ENCODE peak calls at places on chromosomes 12 and 14, in eight cellular contexts. One of them, this sample, is unnamed.

GRCh38 chr12:127388985-127389384 is 878.0 kb upstream of the TMEM132C start:
- DNase-seq in retina: no peak
- DNase-seq in memory B cell: no peak
- DNase-seq in glutamatergic neuron: no peak
- DNase-seq in NCI-H1417: no peak
- DNase-seq in mucosa of descending colon: no peak
- DNase-seq in GM12865: no peak
- DNase-seq in stimulated activated CD8-positive, alpha-beta memory T cell treated with anti-CD3 and anti-CD28 coated beads, Interleukin-12 subunit alpha, Interleukin-12 subunit beta, amount 100 ng/mL, for 1 hour: no peak
- DNase-seq in this sample: no peak

GRCh38 chr12:123905319-123905925 is 67.2 kb downstream of the CCDC92 start:
- DNase-seq in retina: peak; percentile 39
- DNase-seq in memory B cell: peak; percentile 54
- DNase-seq in glutamatergic neuron: peak; percentile 53
- DNase-seq in NCI-H1417: peak; percentile 20
- DNase-seq in mucosa of descending colon: no peak
- DNase-seq in GM12865: peak; percentile 66
- DNase-seq in stimulated activated CD8-positive, alpha-beta memory T cell treated with anti-CD3 and anti-CD28 coated beads, Interleukin-12 subunit alpha, Interleukin-12 subunit beta, amount 100 ng/mL, for 1 hour: peak; percentile 61
- DNase-seq in this sample: peak; percentile 67

GRCh38 chr12:128693115-128693514 is 130.6 kb downstream of the SLC15A4 start:
- DNase-seq in retina: no peak
- DNase-seq in memory B cell: no peak
- DNase-seq in glutamatergic neuron: no peak
- DNase-seq in NCI-H1417: no peak
- DNase-seq in mucosa of descending colon: no peak
- DNase-seq in GM12865: peak; percentile 43
- DNase-seq in stimulated activated CD8-positive, alpha-beta memory T cell treated with anti-CD3 and anti-CD28 coated beads, Interleukin-12 subunit alpha, Interleukin-12 subunit beta, amount 100 ng/mL, for 1 hour: no peak
- DNase-seq in this sample: no peak

GRCh38 chr12:47237751-47238211 is 158.0 kb upstream of the AMIGO2 start:
- DNase-seq in retina: no peak
- DNase-seq in memory B cell: no peak
- DNase-seq in glutamatergic neuron: no peak
- DNase-seq in NCI-H1417: no peak
- DNase-seq in mucosa of descending colon: no peak
- DNase-seq in GM12865: no peak
- DNase-seq in stimulated activated CD8-positive, alpha-beta memory T cell treated with anti-CD3 and anti-CD28 coated beads, Interleukin-12 subunit alpha, Interleukin-12 subunit beta, amount 100 ng/mL, for 1 hour: no peak
- DNase-seq in this sample: no peak

GRCh38 chr12:110577717-110578521 is 5.2 kb downstream of the PPTC7 start:
- DNase-seq in retina: no peak
- DNase-seq in memory B cell: no peak
- DNase-seq in glutamatergic neuron: no peak
- DNase-seq in NCI-H1417: no peak
- DNase-seq in mucosa of descending colon: no peak
- DNase-seq in GM12865: peak; percentile 81
- DNase-seq in stimulated activated CD8-positive, alpha-beta memory T cell treated with anti-CD3 and anti-CD28 coated beads, Interleukin-12 subunit alpha, Interleukin-12 subunit beta, amount 100 ng/mL, for 1 hour: no peak
- DNase-seq in this sample: no peak

GRCh38 chr14:72893636-72894322 is at the start of gene DPF3:
- DNase-seq in retina: peak; percentile 97
- DNase-seq in memory B cell: peak; percentile 83
- DNase-seq in glutamatergic neuron: peak; percentile 98
- DNase-seq in NCI-H1417: peak; percentile 94
- DNase-seq in mucosa of descending colon: peak; percentile 97
- DNase-seq in GM12865: peak; percentile 98
- DNase-seq in stimulated activated CD8-positive, alpha-beta memory T cell treated with anti-CD3 and anti-CD28 coated beads, Interleukin-12 subunit alpha, Interleukin-12 subunit beta, amount 100 ng/mL, for 1 hour: peak; percentile 89
- DNase-seq in this sample: peak; percentile 97

GRCh38 chr12:53232641-53233538 is 881 bp upstream of the RARG start:
- DNase-seq in retina: peak; percentile 50
- DNase-seq in memory B cell: no peak
- DNase-seq in glutamatergic neuron: peak; percentile 46
- DNase-seq in NCI-H1417: peak; percentile 33
- DNase-seq in mucosa of descending colon: peak; percentile 84
- DNase-seq in GM12865: no peak
- DNase-seq in stimulated activated CD8-positive, alpha-beta memory T cell treated with anti-CD3 and anti-CD28 coated beads, Interleukin-12 subunit alpha, Interleukin-12 subunit beta, amount 100 ng/mL, for 1 hour: no peak
- DNase-seq in this sample: peak; percentile 84

GRCh38 chr12:96015672-96016071 is 19.5 kb upstream of the HAL start:
- DNase-seq in retina: no peak
- DNase-seq in memory B cell: no peak
- DNase-seq in glutamatergic neuron: peak; percentile 47
- DNase-seq in NCI-H1417: no peak
- DNase-seq in mucosa of descending colon: no peak
- DNase-seq in GM12865: no peak
- DNase-seq in stimulated activated CD8-positive, alpha-beta memory T cell treated with anti-CD3 and anti-CD28 coated beads, Interleukin-12 subunit alpha, Interleukin-12 subunit beta, amount 100 ng/mL, for 1 hour: no peak
- DNase-seq in this sample: peak; percentile 44

GRCh38 chr12:23204933-23205778 is 580.2 kb downstream of the ETNK1 start:
- DNase-seq in retina: peak; percentile 51
- DNase-seq in memory B cell: no peak
- DNase-seq in glutamatergic neuron: no peak
- DNase-seq in NCI-H1417: peak; percentile 15
- DNase-seq in mucosa of descending colon: no peak
- DNase-seq in GM12865: peak; percentile 74
- DNase-seq in stimulated activated CD8-positive, alpha-beta memory T cell treated with anti-CD3 and anti-CD28 coated beads, Interleukin-12 subunit alpha, Interleukin-12 subunit beta, amount 100 ng/mL, for 1 hour: no peak
- DNase-seq in this sample: no peak

GRCh38 chr14:55329999-55330710 is 58.9 kb downstream of the FBXO34 start:
- DNase-seq in retina: no peak
- DNase-seq in memory B cell: no peak
- DNase-seq in glutamatergic neuron: no peak
- DNase-seq in NCI-H1417: no peak
- DNase-seq in mucosa of descending colon: no peak
- DNase-seq in GM12865: no peak
- DNase-seq in stimulated activated CD8-positive, alpha-beta memory T cell treated with anti-CD3 and anti-CD28 coated beads, Interleukin-12 subunit alpha, Interleukin-12 subunit beta, amount 100 ng/mL, for 1 hour: no peak
- DNase-seq in this sample: no peak

GRCh38 chr14:35044939-35045797 is 904 bp upstream of the FAM177A1 start:
- DNase-seq in retina: no peak
- DNase-seq in memory B cell: no peak
- DNase-seq in glutamatergic neuron: no peak
- DNase-seq in NCI-H1417: no peak
- DNase-seq in mucosa of descending colon: no peak
- DNase-seq in GM12865: no peak
- DNase-seq in stimulated activated CD8-positive, alpha-beta memory T cell treated with anti-CD3 and anti-CD28 coated beads, Interleukin-12 subunit alpha, Interleukin-12 subunit beta, amount 100 ng/mL, for 1 hour: no peak
- DNase-seq in this sample: no peak

GRCh38 chr12:69240625-69240984 is 1.2 kb downstream of the CPSF6 start:
- DNase-seq in retina: no peak
- DNase-seq in memory B cell: no peak
- DNase-seq in glutamatergic neuron: no peak
- DNase-seq in NCI-H1417: no peak
- DNase-seq in mucosa of descending colon: no peak
- DNase-seq in GM12865: peak; percentile 62
- DNase-seq in stimulated activated CD8-positive, alpha-beta memory T cell treated with anti-CD3 and anti-CD28 coated beads, Interleukin-12 subunit alpha, Interleukin-12 subunit beta, amount 100 ng/mL, for 1 hour: no peak
- DNase-seq in this sample: no peak

GRCh38 chr12:75483411-75483810 is 2.9 kb downstream of the GLIPR1 start:
- DNase-seq in retina: no peak
- DNase-seq in memory B cell: no peak
- DNase-seq in glutamatergic neuron: no peak
- DNase-seq in NCI-H1417: no peak
- DNase-seq in mucosa of descending colon: no peak
- DNase-seq in GM12865: no peak
- DNase-seq in stimulated activated CD8-positive, alpha-beta memory T cell treated with anti-CD3 and anti-CD28 coated beads, Interleukin-12 subunit alpha, Interleukin-12 subunit beta, amount 100 ng/mL, for 1 hour: no peak
- DNase-seq in this sample: no peak

GRCh38 chr14:53226553-53226952 is 73.4 kb upstream of the DDHD1 start:
- DNase-seq in retina: no peak
- DNase-seq in memory B cell: no peak
- DNase-seq in glutamatergic neuron: no peak
- DNase-seq in NCI-H1417: no peak
- DNase-seq in mucosa of descending colon: no peak
- DNase-seq in GM12865: peak; percentile 33
- DNase-seq in stimulated activated CD8-positive, alpha-beta memory T cell treated with anti-CD3 and anti-CD28 coated beads, Interleukin-12 subunit alpha, Interleukin-12 subunit beta, amount 100 ng/mL, for 1 hour: no peak
- DNase-seq in this sample: no peak

GRCh38 chr12:39867631-39868030 is 238.2 kb downstream of the SLC2A13 start:
- DNase-seq in retina: no peak
- DNase-seq in memory B cell: no peak
- DNase-seq in glutamatergic neuron: no peak
- DNase-seq in NCI-H1417: no peak
- DNase-seq in mucosa of descending colon: no peak
- DNase-seq in GM12865: no peak
- DNase-seq in stimulated activated CD8-positive, alpha-beta memory T cell treated with anti-CD3 and anti-CD28 coated beads, Interleukin-12 subunit alpha, Interleukin-12 subunit beta, amount 100 ng/mL, for 1 hour: no peak
- DNase-seq in this sample: no peak

GRCh38 chr12:81530352-81530751 is 228.8 kb downstream of the PPFIA2 start:
- DNase-seq in retina: no peak
- DNase-seq in memory B cell: no peak
- DNase-seq in glutamatergic neuron: no peak
- DNase-seq in NCI-H1417: no peak
- DNase-seq in mucosa of descending colon: no peak
- DNase-seq in GM12865: no peak
- DNase-seq in stimulated activated CD8-positive, alpha-beta memory T cell treated with anti-CD3 and anti-CD28 coated beads, Interleukin-12 subunit alpha, Interleukin-12 subunit beta, amount 100 ng/mL, for 1 hour: no peak
- DNase-seq in this sample: no peak

GRCh38 chr14:22520235-22520634 is 68.8 kb downstream of the DAD1 start:
- DNase-seq in retina: no peak
- DNase-seq in memory B cell: no peak
- DNase-seq in glutamatergic neuron: no peak
- DNase-seq in NCI-H1417: no peak
- DNase-seq in mucosa of descending colon: no peak
- DNase-seq in GM12865: no peak
- DNase-seq in stimulated activated CD8-positive, alpha-beta memory T cell treated with anti-CD3 and anti-CD28 coated beads, Interleukin-12 subunit alpha, Interleukin-12 subunit beta, amount 100 ng/mL, for 1 hour: no peak
- DNase-seq in this sample: no peak

GRCh38 chr12:118512669-118513068 is 136.3 kb downstream of the SUDS3 start:
- DNase-seq in retina: no peak
- DNase-seq in memory B cell: no peak
- DNase-seq in glutamatergic neuron: no peak
- DNase-seq in NCI-H1417: no peak
- DNase-seq in mucosa of descending colon: no peak
- DNase-seq in GM12865: no peak
- DNase-seq in stimulated activated CD8-positive, alpha-beta memory T cell treated with anti-CD3 and anti-CD28 coated beads, Interleukin-12 subunit alpha, Interleukin-12 subunit beta, amount 100 ng/mL, for 1 hour: no peak
- DNase-seq in this sample: no peak

GRCh38 chr14:38442208-38442607 is 186.3 kb upstream of the CLEC14A start:
- DNase-seq in retina: no peak
- DNase-seq in memory B cell: no peak
- DNase-seq in glutamatergic neuron: no peak
- DNase-seq in NCI-H1417: no peak
- DNase-seq in mucosa of descending colon: no peak
- DNase-seq in GM12865: no peak
- DNase-seq in stimulated activated CD8-positive, alpha-beta memory T cell treated with anti-CD3 and anti-CD28 coated beads, Interleukin-12 subunit alpha, Interleukin-12 subunit beta, amount 100 ng/mL, for 1 hour: no peak
- DNase-seq in this sample: no peak

GRCh38 chr14:24053548-24054323 is 1.9 kb downstream of the CARMIL3 start:
- DNase-seq in retina: no peak
- DNase-seq in memory B cell: no peak
- DNase-seq in glutamatergic neuron: no peak
- DNase-seq in NCI-H1417: no peak
- DNase-seq in mucosa of descending colon: no peak
- DNase-seq in GM12865: no peak
- DNase-seq in stimulated activated CD8-positive, alpha-beta memory T cell treated with anti-CD3 and anti-CD28 coated beads, Interleukin-12 subunit alpha, Interleukin-12 subunit beta, amount 100 ng/mL, for 1 hour: no peak
- DNase-seq in this sample: no peak

GRCh38 chr12:112750971-112751370 is 40.6 kb upstream of the RPH3A start:
- DNase-seq in retina: no peak
- DNase-seq in memory B cell: no peak
- DNase-seq in glutamatergic neuron: no peak
- DNase-seq in NCI-H1417: no peak
- DNase-seq in mucosa of descending colon: no peak
- DNase-seq in GM12865: no peak
- DNase-seq in stimulated activated CD8-positive, alpha-beta memory T cell treated with anti-CD3 and anti-CD28 coated beads, Interleukin-12 subunit alpha, Interleukin-12 subunit beta, amount 100 ng/mL, for 1 hour: no peak
- DNase-seq in this sample: no peak

GRCh38 chr12:50353869-50354593 is 42.4 kb downstream of the FAM186A start:
- DNase-seq in retina: no peak
- DNase-seq in memory B cell: no peak
- DNase-seq in glutamatergic neuron: no peak
- DNase-seq in NCI-H1417: no peak
- DNase-seq in mucosa of descending colon: no peak
- DNase-seq in GM12865: no peak
- DNase-seq in stimulated activated CD8-positive, alpha-beta memory T cell treated with anti-CD3 and anti-CD28 coated beads, Interleukin-12 subunit alpha, Interleukin-12 subunit beta, amount 100 ng/mL, for 1 hour: no peak
- DNase-seq in this sample: no peak

GRCh38 chr14:104899781-104900180 is 24.9 kb upstream of the PLD4 start:
- DNase-seq in retina: no peak
- DNase-seq in memory B cell: no peak
- DNase-seq in glutamatergic neuron: no peak
- DNase-seq in NCI-H1417: no peak
- DNase-seq in mucosa of descending colon: no peak
- DNase-seq in GM12865: no peak
- DNase-seq in stimulated activated CD8-positive, alpha-beta memory T cell treated with anti-CD3 and anti-CD28 coated beads, Interleukin-12 subunit alpha, Interleukin-12 subunit beta, amount 100 ng/mL, for 1 hour: no peak
- DNase-seq in this sample: no peak

GRCh38 chr14:20469890-20470858 is 968 bp downstream of the PNP start:
- DNase-seq in retina: no peak
- DNase-seq in memory B cell: peak; percentile 42
- DNase-seq in glutamatergic neuron: peak; percentile 15
- DNase-seq in NCI-H1417: peak; percentile 73
- DNase-seq in mucosa of descending colon: no peak
- DNase-seq in GM12865: peak; percentile 60
- DNase-seq in stimulated activated CD8-positive, alpha-beta memory T cell treated with anti-CD3 and anti-CD28 coated beads, Interleukin-12 subunit alpha, Interleukin-12 subunit beta, amount 100 ng/mL, for 1 hour: peak; percentile 33
- DNase-seq in this sample: peak; percentile 70

GRCh38 chr12:46384451-46385301 is 12.1 kb upstream of the SLC38A2 start:
- DNase-seq in retina: no peak
- DNase-seq in memory B cell: no peak
- DNase-seq in glutamatergic neuron: no peak
- DNase-seq in NCI-H1417: no peak
- DNase-seq in mucosa of descending colon: no peak
- DNase-seq in GM12865: no peak
- DNase-seq in stimulated activated CD8-positive, alpha-beta memory T cell treated with anti-CD3 and anti-CD28 coated beads, Interleukin-12 subunit alpha, Interleukin-12 subunit beta, amount 100 ng/mL, for 1 hour: no peak
- DNase-seq in this sample: no peak

GRCh38 chr14:68807987-68808386 is 15.1 kb upstream of the ZFP36L1 start:
- DNase-seq in retina: no peak
- DNase-seq in memory B cell: no peak
- DNase-seq in glutamatergic neuron: no peak
- DNase-seq in NCI-H1417: no peak
- DNase-seq in mucosa of descending colon: no peak
- DNase-seq in GM12865: no peak
- DNase-seq in stimulated activated CD8-positive, alpha-beta memory T cell treated with anti-CD3 and anti-CD28 coated beads, Interleukin-12 subunit alpha, Interleukin-12 subunit beta, amount 100 ng/mL, for 1 hour: no peak
- DNase-seq in this sample: no peak

GRCh38 chr12:99455350-99456037 is 192.1 kb upstream of the GARIN6 start:
- DNase-seq in retina: no peak
- DNase-seq in memory B cell: no peak
- DNase-seq in glutamatergic neuron: no peak
- DNase-seq in NCI-H1417: peak; percentile 34
- DNase-seq in mucosa of descending colon: no peak
- DNase-seq in GM12865: no peak
- DNase-seq in stimulated activated CD8-positive, alpha-beta memory T cell treated with anti-CD3 and anti-CD28 coated beads, Interleukin-12 subunit alpha, Interleukin-12 subunit beta, amount 100 ng/mL, for 1 hour: no peak
- DNase-seq in this sample: peak; percentile 60

GRCh38 chr14:104224516-104225281 is 86.3 kb downstream of the KIF26A start:
- DNase-seq in retina: no peak
- DNase-seq in memory B cell: no peak
- DNase-seq in glutamatergic neuron: peak; percentile 47
- DNase-seq in NCI-H1417: no peak
- DNase-seq in mucosa of descending colon: peak; percentile 65
- DNase-seq in GM12865: peak; percentile 10
- DNase-seq in stimulated activated CD8-positive, alpha-beta memory T cell treated with anti-CD3 and anti-CD28 coated beads, Interleukin-12 subunit alpha, Interleukin-12 subunit beta, amount 100 ng/mL, for 1 hour: peak; percentile 8
- DNase-seq in this sample: no peak

GRCh38 chr12:31482816-31483215 is 108.1 kb downstream of the DENND5B start:
- DNase-seq in retina: no peak
- DNase-seq in memory B cell: no peak
- DNase-seq in glutamatergic neuron: no peak
- DNase-seq in NCI-H1417: no peak
- DNase-seq in mucosa of descending colon: no peak
- DNase-seq in GM12865: no peak
- DNase-seq in stimulated activated CD8-positive, alpha-beta memory T cell treated with anti-CD3 and anti-CD28 coated beads, Interleukin-12 subunit alpha, Interleukin-12 subunit beta, amount 100 ng/mL, for 1 hour: no peak
- DNase-seq in this sample: no peak

GRCh38 chr12:95237315-95237714 is 19.7 kb downstream of the VEZT start:
- DNase-seq in retina: no peak
- DNase-seq in memory B cell: no peak
- DNase-seq in glutamatergic neuron: no peak
- DNase-seq in NCI-H1417: no peak
- DNase-seq in mucosa of descending colon: no peak
- DNase-seq in GM12865: no peak
- DNase-seq in stimulated activated CD8-positive, alpha-beta memory T cell treated with anti-CD3 and anti-CD28 coated beads, Interleukin-12 subunit alpha, Interleukin-12 subunit beta, amount 100 ng/mL, for 1 hour: no peak
- DNase-seq in this sample: no peak

GRCh38 chr14:75059642-75060041 is 4.2 kb downstream of the ACYP1 start:
- DNase-seq in retina: no peak
- DNase-seq in memory B cell: no peak
- DNase-seq in glutamatergic neuron: no peak
- DNase-seq in NCI-H1417: no peak
- DNase-seq in mucosa of descending colon: no peak
- DNase-seq in GM12865: no peak
- DNase-seq in stimulated activated CD8-positive, alpha-beta memory T cell treated with anti-CD3 and anti-CD28 coated beads, Interleukin-12 subunit alpha, Interleukin-12 subunit beta, amount 100 ng/mL, for 1 hour: no peak
- DNase-seq in this sample: no peak

GRCh38 chr12:19910681-19911080 is 457.7 kb upstream of the PDE3A start:
- DNase-seq in retina: no peak
- DNase-seq in memory B cell: no peak
- DNase-seq in glutamatergic neuron: no peak
- DNase-seq in NCI-H1417: no peak
- DNase-seq in mucosa of descending colon: no peak
- DNase-seq in GM12865: no peak
- DNase-seq in stimulated activated CD8-positive, alpha-beta memory T cell treated with anti-CD3 and anti-CD28 coated beads, Interleukin-12 subunit alpha, Interleukin-12 subunit beta, amount 100 ng/mL, for 1 hour: no peak
- DNase-seq in this sample: no peak

GRCh38 chr14:68977741-68978549 is 1.2 kb downstream of the ACTN1 start:
- DNase-seq in retina: peak; percentile 89
- DNase-seq in memory B cell: peak; percentile 15
- DNase-seq in glutamatergic neuron: peak; percentile 72
- DNase-seq in NCI-H1417: peak; percentile 81
- DNase-seq in mucosa of descending colon: peak; percentile 87
- DNase-seq in GM12865: peak; percentile 66
- DNase-seq in stimulated activated CD8-positive, alpha-beta memory T cell treated with anti-CD3 and anti-CD28 coated beads, Interleukin-12 subunit alpha, Interleukin-12 subunit beta, amount 100 ng/mL, for 1 hour: peak; percentile 30
- DNase-seq in this sample: peak; percentile 94

GRCh38 chr12:54160807-54161480 is 27.8 kb downstream of the SMUG1 start:
- DNase-seq in retina: no peak
- DNase-seq in memory B cell: no peak
- DNase-seq in glutamatergic neuron: no peak
- DNase-seq in NCI-H1417: peak; percentile 91
- DNase-seq in mucosa of descending colon: no peak
- DNase-seq in GM12865: no peak
- DNase-seq in stimulated activated CD8-positive, alpha-beta memory T cell treated with anti-CD3 and anti-CD28 coated beads, Interleukin-12 subunit alpha, Interleukin-12 subunit beta, amount 100 ng/mL, for 1 hour: no peak
- DNase-seq in this sample: no peak